ENCODE peak calls at places on chromosomes 3 and 15, in ten cellular contexts. One of them, this sample, is unnamed.

GRCh38 chr15:90126457-90127435 is 24.5 kb upstream of the IDH2 start:
- DNase-seq in GM20000: no peak
- DNase-seq in CD4-positive, alpha-beta T cell: no peak
- DNase-seq in stomach: peak
- DNase-seq in MM.1S: no peak
- DNase-seq in bronchial epithelial cell: no peak
- DNase-seq in PC-9: no peak
- DNase-seq in GM13976: no peak
- DNase-seq in omental fat pad: no peak
- DNase-seq in astrocyte: no peak
- DNase-seq in this sample: peak

GRCh38 chr15:95644476-95644875 is 686.0 kb upstream of the NR2F2 start:
- DNase-seq in GM13976: no peak
- DNase-seq in GM20000: no peak
- DNase-seq in omental fat pad: no peak
- DNase-seq in CD4-positive, alpha-beta T cell: no peak
- DNase-seq in MM.1S: no peak
- DNase-seq in PC-9: no peak
- DNase-seq in bronchial epithelial cell: no peak
- DNase-seq in astrocyte: no peak
- DNase-seq in stomach: no peak
- DNase-seq in this sample: no peak

GRCh38 chr15:84702961-84703482 is 12.9 kb downstream of the SEC11A start:
- DNase-seq in omental fat pad: no peak
- DNase-seq in MM.1S: no peak
- DNase-seq in bronchial epithelial cell: no peak
- DNase-seq in PC-9: no peak
- DNase-seq in GM20000: no peak
- DNase-seq in GM13976: no peak
- DNase-seq in astrocyte: peak
- DNase-seq in stomach: peak
- DNase-seq in CD4-positive, alpha-beta T cell: no peak
- DNase-seq in this sample: no peak

GRCh38 chr3:154954750-154955149 is 125.4 kb upstream of the MME start:
- DNase-seq in MM.1S: peak
- DNase-seq in CD4-positive, alpha-beta T cell: no peak
- DNase-seq in bronchial epithelial cell: peak
- DNase-seq in astrocyte: no peak
- DNase-seq in GM20000: no peak
- DNase-seq in GM13976: no peak
- DNase-seq in PC-9: no peak
- DNase-seq in omental fat pad: no peak
- DNase-seq in stomach: no peak
- DNase-seq in this sample: no peak

GRCh38 chr3:67416703-67417102 is 237.7 kb downstream of the SUCLG2 start:
- DNase-seq in CD4-positive, alpha-beta T cell: no peak
- DNase-seq in stomach: no peak
- DNase-seq in MM.1S: no peak
- DNase-seq in astrocyte: no peak
- DNase-seq in GM13976: no peak
- DNase-seq in GM20000: no peak
- DNase-seq in PC-9: no peak
- DNase-seq in bronchial epithelial cell: no peak
- DNase-seq in omental fat pad: no peak
- DNase-seq in this sample: no peak

GRCh38 chr3:126911162-126912026 is 71.5 kb upstream of the PLXNA1 start:
- DNase-seq in omental fat pad: no peak
- DNase-seq in CD4-positive, alpha-beta T cell: peak
- DNase-seq in GM20000: peak
- DNase-seq in astrocyte: peak
- DNase-seq in PC-9: peak
- DNase-seq in bronchial epithelial cell: peak
- DNase-seq in stomach: peak
- DNase-seq in GM13976: peak
- DNase-seq in MM.1S: peak
- DNase-seq in this sample: peak

GRCh38 chr3:14876942-14877341 is 58.2 kb downstream of the FGD5 start:
- DNase-seq in astrocyte: peak
- DNase-seq in MM.1S: no peak
- DNase-seq in GM13976: no peak
- DNase-seq in CD4-positive, alpha-beta T cell: no peak
- DNase-seq in bronchial epithelial cell: peak
- DNase-seq in stomach: peak
- DNase-seq in PC-9: peak
- DNase-seq in GM20000: no peak
- DNase-seq in omental fat pad: no peak
- DNase-seq in this sample: peak

GRCh38 chr3:14371573-14372474 is 30.6 kb upstream of the SLC6A6 start:
- DNase-seq in bronchial epithelial cell: peak
- DNase-seq in astrocyte: peak
- DNase-seq in GM20000: peak
- DNase-seq in CD4-positive, alpha-beta T cell: no peak
- DNase-seq in omental fat pad: peak
- DNase-seq in PC-9: peak
- DNase-seq in MM.1S: no peak
- DNase-seq in stomach: peak
- DNase-seq in GM13976: peak
- DNase-seq in this sample: peak

GRCh38 chr3:104214277-104214676 is 1152.4 kb upstream of the ALCAM start:
- DNase-seq in GM13976: no peak
- DNase-seq in astrocyte: no peak
- DNase-seq in stomach: no peak
- DNase-seq in GM20000: no peak
- DNase-seq in omental fat pad: no peak
- DNase-seq in CD4-positive, alpha-beta T cell: no peak
- DNase-seq in PC-9: no peak
- DNase-seq in bronchial epithelial cell: no peak
- DNase-seq in MM.1S: no peak
- DNase-seq in this sample: no peak

GRCh38 chr15:75672646-75673425 is 25.1 kb downstream of the SNX33 start:
- DNase-seq in GM13976: no peak
- DNase-seq in CD4-positive, alpha-beta T cell: no peak
- DNase-seq in omental fat pad: no peak
- DNase-seq in stomach: peak
- DNase-seq in astrocyte: peak
- DNase-seq in MM.1S: no peak
- DNase-seq in GM20000: no peak
- DNase-seq in bronchial epithelial cell: peak
- DNase-seq in PC-9: peak
- DNase-seq in this sample: peak

GRCh38 chr15:92624401-92624991 is 31.1 kb downstream of the FAM174B start:
- DNase-seq in omental fat pad: no peak
- DNase-seq in stomach: peak
- DNase-seq in GM13976: no peak
- DNase-seq in bronchial epithelial cell: no peak
- DNase-seq in PC-9: no peak
- DNase-seq in CD4-positive, alpha-beta T cell: no peak
- DNase-seq in MM.1S: no peak
- DNase-seq in GM20000: no peak
- DNase-seq in astrocyte: peak
- DNase-seq in this sample: no peak

GRCh38 chr3:120306519-120307455 is 21.8 kb upstream of the GPR156 start:
- DNase-seq in CD4-positive, alpha-beta T cell: no peak
- DNase-seq in omental fat pad: no peak
- DNase-seq in bronchial epithelial cell: no peak
- DNase-seq in GM13976: no peak
- DNase-seq in stomach: no peak
- DNase-seq in PC-9: no peak
- DNase-seq in astrocyte: no peak
- DNase-seq in GM20000: no peak
- DNase-seq in MM.1S: no peak
- DNase-seq in this sample: no peak

GRCh38 chr15:74028646-74029045 is 34.1 kb downstream of the PML start:
- DNase-seq in stomach: no peak
- DNase-seq in omental fat pad: no peak
- DNase-seq in GM13976: no peak
- DNase-seq in PC-9: no peak
- DNase-seq in astrocyte: no peak
- DNase-seq in bronchial epithelial cell: no peak
- DNase-seq in CD4-positive, alpha-beta T cell: no peak
- DNase-seq in GM20000: no peak
- DNase-seq in MM.1S: no peak
- DNase-seq in this sample: no peak

GRCh38 chr15:58260186-58260910 is 122.2 kb downstream of the AQP9 start:
- DNase-seq in CD4-positive, alpha-beta T cell: no peak
- DNase-seq in PC-9: peak
- DNase-seq in stomach: no peak
- DNase-seq in bronchial epithelial cell: peak
- DNase-seq in omental fat pad: no peak
- DNase-seq in GM13976: no peak
- DNase-seq in GM20000: no peak
- DNase-seq in astrocyte: no peak
- DNase-seq in MM.1S: no peak
- DNase-seq in this sample: no peak

GRCh38 chr15:59169337-59169736 is 37.3 kb upstream of the LDHAL6B start:
- DNase-seq in astrocyte: peak
- DNase-seq in MM.1S: no peak
- DNase-seq in PC-9: no peak
- DNase-seq in GM13976: no peak
- DNase-seq in omental fat pad: no peak
- DNase-seq in GM20000: no peak
- DNase-seq in bronchial epithelial cell: peak
- DNase-seq in stomach: no peak
- DNase-seq in CD4-positive, alpha-beta T cell: no peak
- DNase-seq in this sample: no peak

GRCh38 chr3:184716652-184717607 is 5.1 kb upstream of the MAGEF1 start:
- DNase-seq in astrocyte: peak
- DNase-seq in omental fat pad: no peak
- DNase-seq in GM20000: no peak
- DNase-seq in MM.1S: no peak
- DNase-seq in CD4-positive, alpha-beta T cell: no peak
- DNase-seq in PC-9: peak
- DNase-seq in bronchial epithelial cell: peak
- DNase-seq in GM13976: peak
- DNase-seq in stomach: no peak
- DNase-seq in this sample: no peak

DNA sequence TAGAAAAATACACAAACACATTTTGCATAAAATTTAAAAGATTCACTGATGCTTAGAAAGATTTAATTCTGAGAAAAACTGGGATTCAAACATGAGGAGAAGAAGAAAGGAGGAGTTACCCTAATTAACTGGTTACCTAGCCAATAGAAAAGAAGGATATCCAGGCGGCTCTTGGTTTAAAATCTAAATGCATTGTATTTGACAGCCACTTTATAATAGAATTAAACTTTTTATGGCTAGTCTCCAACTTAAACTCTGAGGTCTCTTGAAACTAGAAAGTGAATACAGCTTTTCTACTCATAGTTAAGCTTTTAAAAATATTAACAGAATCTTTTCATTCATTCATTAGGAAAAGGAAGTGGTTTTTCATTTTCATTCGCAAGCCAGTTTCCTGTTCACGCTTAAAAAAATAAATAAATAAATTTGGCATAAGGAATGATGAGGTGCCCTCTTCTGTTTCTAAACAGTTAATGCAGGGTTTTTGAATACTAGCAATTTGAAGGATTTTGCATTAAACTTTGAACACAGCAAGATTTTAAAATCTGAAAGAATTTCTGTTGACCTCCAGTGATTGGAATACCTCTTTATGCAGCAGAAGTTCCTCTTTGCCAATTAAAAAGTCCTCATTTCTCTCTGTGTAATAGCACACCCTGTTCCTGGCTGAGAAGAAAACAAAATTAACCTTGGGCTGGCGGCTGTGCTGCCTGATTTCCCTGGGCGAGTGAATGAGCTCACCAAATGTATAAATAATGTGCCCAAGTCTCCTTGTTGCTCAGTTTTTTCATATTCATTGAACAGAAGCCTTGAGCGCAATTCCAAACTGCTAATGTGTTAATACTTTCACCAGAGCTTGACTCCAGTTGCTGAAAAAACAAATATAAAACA is 105.1 kb downstream of the ZMAT3 start:
- DNase-seq in GM20000: no peak
- DNase-seq in PC-9: peak
- DNase-seq in CD4-positive, alpha-beta T cell: no peak
- DNase-seq in MM.1S: peak
- DNase-seq in astrocyte: peak
- DNase-seq in bronchial epithelial cell: peak
- DNase-seq in GM13976: no peak
- DNase-seq in stomach: no peak
- DNase-seq in omental fat pad: no peak
- DNase-seq in this sample: no peak
- TF ChIP-seq CTCF in GM20000: no peak
- TF ChIP-seq CTCF in PC-9: peak
- TF ChIP-seq CTCF in CD4-positive, alpha-beta T cell: no peak
- TF ChIP-seq CTCF in MM.1S: peak
- TF ChIP-seq CTCF in astrocyte: peak
- TF ChIP-seq CTCF in bronchial epithelial cell: peak
- TF ChIP-seq CTCF in GM13976: peak
- TF ChIP-seq CTCF in stomach: no peak
- TF ChIP-seq CTCF in omental fat pad: no peak
- TF ChIP-seq CTCF in this sample: peak

GRCh38 chr15:62125763-62126162 is 39.3 kb downstream of the C2CD4B start:
- DNase-seq in CD4-positive, alpha-beta T cell: no peak
- DNase-seq in PC-9: no peak
- DNase-seq in bronchial epithelial cell: peak
- DNase-seq in GM13976: no peak
- DNase-seq in astrocyte: no peak
- DNase-seq in stomach: no peak
- DNase-seq in GM20000: no peak
- DNase-seq in MM.1S: no peak
- DNase-seq in omental fat pad: no peak
- DNase-seq in this sample: peak
- TF ChIP-seq CTCF in CD4-positive, alpha-beta T cell: no peak
- TF ChIP-seq CTCF in PC-9: peak
- TF ChIP-seq CTCF in bronchial epithelial cell: peak
- TF ChIP-seq CTCF in GM13976: no peak
- TF ChIP-seq CTCF in astrocyte: peak
- TF ChIP-seq CTCF in stomach: no peak
- TF ChIP-seq CTCF in GM20000: no peak
- TF ChIP-seq CTCF in MM.1S: peak
- TF ChIP-seq CTCF in omental fat pad: no peak
- TF ChIP-seq CTCF in this sample: peak

GRCh38 chr3:63661242-63661641 is 8.8 kb downstream of the SNTN start:
- DNase-seq in CD4-positive, alpha-beta T cell: no peak
- DNase-seq in GM20000: no peak
- DNase-seq in bronchial epithelial cell: peak
- DNase-seq in stomach: no peak
- DNase-seq in MM.1S: no peak
- DNase-seq in astrocyte: no peak
- DNase-seq in GM13976: no peak
- DNase-seq in PC-9: no peak
- DNase-seq in omental fat pad: no peak
- DNase-seq in this sample: peak
- TF ChIP-seq CTCF in CD4-positive, alpha-beta T cell: no peak
- TF ChIP-seq CTCF in GM20000: no peak
- TF ChIP-seq CTCF in bronchial epithelial cell: no peak
- TF ChIP-seq CTCF in stomach: no peak
- TF ChIP-seq CTCF in MM.1S: no peak
- TF ChIP-seq CTCF in astrocyte: peak
- TF ChIP-seq CTCF in GM13976: no peak
- TF ChIP-seq CTCF in PC-9: no peak
- TF ChIP-seq CTCF in omental fat pad: no peak
- TF ChIP-seq CTCF in this sample: no peak

DNA sequence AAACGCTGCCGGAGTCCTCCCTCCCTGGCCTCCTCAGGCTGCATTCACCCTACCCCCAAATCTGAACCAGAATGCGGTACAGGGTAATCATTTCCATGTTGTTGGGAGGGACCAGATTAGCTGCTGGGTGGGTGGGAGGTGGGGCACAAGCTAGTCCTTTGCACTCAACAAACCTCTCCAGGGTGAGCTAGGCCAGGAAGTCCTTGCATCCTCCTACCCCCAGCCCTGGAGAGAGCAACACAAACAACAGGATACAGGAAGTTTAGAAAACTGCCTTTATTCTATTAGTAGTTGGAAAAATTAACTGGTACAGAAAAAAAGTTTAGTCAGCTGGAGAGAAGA is 702 bp upstream of the GPX1 start:
- DNase-seq in astrocyte: no peak
- DNase-seq in GM20000: no peak
- DNase-seq in stomach: no peak
- DNase-seq in MM.1S: no peak
- DNase-seq in CD4-positive, alpha-beta T cell: no peak
- DNase-seq in GM13976: peak
- DNase-seq in PC-9: no peak
- DNase-seq in omental fat pad: no peak
- DNase-seq in bronchial epithelial cell: no peak
- DNase-seq in this sample: no peak
- TF ChIP-seq CTCF in astrocyte: no peak
- TF ChIP-seq CTCF in GM20000: no peak
- TF ChIP-seq CTCF in stomach: no peak
- TF ChIP-seq CTCF in MM.1S: no peak
- TF ChIP-seq CTCF in CD4-positive, alpha-beta T cell: no peak
- TF ChIP-seq CTCF in GM13976: no peak
- TF ChIP-seq CTCF in PC-9: no peak
- TF ChIP-seq CTCF in omental fat pad: no peak
- TF ChIP-seq CTCF in bronchial epithelial cell: no peak
- TF ChIP-seq CTCF in this sample: no peak